ENCODE peak calls at places on chromosomes 16 and 17, in five cellular contexts. One of them, this sample, is unnamed.

GRCh38 chr17:76048711-76049110 is 21.6 kb upstream of the EVPL start:
- DNase-seq in H1: no peak
- DNase-seq in trophoblast cell: peak; percentile 30
- DNase-seq in IMR-90: peak; percentile 16
- DNase-seq in neuronal stem cell: no peak
- DNase-seq in this sample: peak; percentile 32

GRCh38 chr16:71360378-71360777 is 1.9 kb downstream of the CALB2 start:
- DNase-seq in neuronal stem cell: no peak
- DNase-seq in IMR-90: peak; percentile 94
- DNase-seq in trophoblast cell: peak; percentile 69
- DNase-seq in H1: no peak
- DNase-seq in this sample: peak; percentile 93

GRCh38 chr17:35080536-35080935 is 17.0 kb upstream of the RFFL start:
- DNase-seq in H1: no peak
- DNase-seq in neuronal stem cell: no peak
- DNase-seq in trophoblast cell: no peak
- DNase-seq in IMR-90: no peak
- DNase-seq in this sample: no peak

GRCh38 chr16:3413730-3414379 is 12.8 kb downstream of the ZNF174 start:
- DNase-seq in trophoblast cell: no peak
- DNase-seq in IMR-90: no peak
- DNase-seq in H1: no peak
- DNase-seq in neuronal stem cell: no peak
- DNase-seq in this sample: no peak

GRCh38 chr16:79334127-79334526 is 266.4 kb downstream of the MAF start:
- DNase-seq in H1: peak; percentile 82
- DNase-seq in neuronal stem cell: no peak
- DNase-seq in trophoblast cell: no peak
- DNase-seq in IMR-90: no peak
- DNase-seq in this sample: no peak

GRCh38 chr17:58317421-58318064 is 11.1 kb downstream of the TSPOAP1 start:
- DNase-seq in neuronal stem cell: no peak
- DNase-seq in trophoblast cell: peak; percentile 61
- DNase-seq in IMR-90: peak; percentile 75
- DNase-seq in H1: peak; percentile 62
- DNase-seq in this sample: peak; percentile 66

GRCh38 chr17:37066322-37066905 is 117.7 kb downstream of the AATF start:
- DNase-seq in IMR-90: no peak
- DNase-seq in H1: peak; percentile 61
- DNase-seq in neuronal stem cell: no peak
- DNase-seq in trophoblast cell: no peak
- DNase-seq in this sample: no peak

GRCh38 chr16:84950906-84951305 is 60.4 kb downstream of the ZDHHC7 start:
- DNase-seq in neuronal stem cell: no peak
- DNase-seq in IMR-90: no peak
- DNase-seq in trophoblast cell: no peak
- DNase-seq in H1: no peak
- DNase-seq in this sample: no peak

GRCh38 chr16:6125483-6126259 is 1028.1 kb upstream of the EEF2KMT start:
- DNase-seq in neuronal stem cell: no peak
- DNase-seq in H1: no peak
- DNase-seq in IMR-90: no peak
- DNase-seq in trophoblast cell: no peak
- DNase-seq in this sample: no peak

GRCh38 chr16:23914935-23915549 is 79.3 kb downstream of the PRKCB start:
- DNase-seq in IMR-90: no peak
- DNase-seq in H1: no peak
- DNase-seq in trophoblast cell: no peak
- DNase-seq in neuronal stem cell: no peak
- DNase-seq in this sample: no peak

GRCh38 chr16:56610017-56610608 is 1.7 kb downstream of the MT2A start:
- DNase-seq in H1: no peak
- DNase-seq in IMR-90: peak; percentile 97
- DNase-seq in neuronal stem cell: no peak
- DNase-seq in trophoblast cell: peak; percentile 45
- DNase-seq in this sample: peak; percentile 96

GRCh38 chr17:63516910-63517824 is 6.0 kb upstream of the KCNH6 start:
- DNase-seq in trophoblast cell: peak; percentile 76
- DNase-seq in IMR-90: peak; percentile 86
- DNase-seq in neuronal stem cell: no peak
- DNase-seq in H1: no peak
- DNase-seq in this sample: peak; percentile 62

GRCh38 chr16:11391576-11391975 is 46.3 kb downstream of the RMI2 start:
- DNase-seq in trophoblast cell: no peak
- DNase-seq in IMR-90: no peak
- DNase-seq in neuronal stem cell: no peak
- DNase-seq in H1: no peak
- DNase-seq in this sample: no peak
- H3K27ac ChIP-seq in trophoblast cell: no peak overlapping the region
- H3K27ac ChIP-seq in IMR-90: no peak overlapping the region
- H3K27ac ChIP-seq in neuronal stem cell: no peak overlapping the region
- H3K27ac ChIP-seq in H1: no peak overlapping the region
- H3K27ac ChIP-seq in this sample: no peak overlapping the region

GRCh38 chr17:21511368-21512195 is 135.4 kb downstream of the KCNJ12 start:
- DNase-seq in IMR-90: peak; percentile 75
- DNase-seq in H1: peak; percentile 85
- DNase-seq in trophoblast cell: peak; percentile 67
- DNase-seq in neuronal stem cell: peak; percentile 75
- DNase-seq in this sample: peak; percentile 77
- H3K4me3 ChIP-seq in IMR-90: peak overlapping the region; percentile 41
- H3K4me3 ChIP-seq in H1: peak overlapping the region; percentile 40
- H3K4me3 ChIP-seq in trophoblast cell: peak overlapping the region; percentile 59
- H3K4me3 ChIP-seq in neuronal stem cell: peak overlapping the region; percentile 74
- H3K4me3 ChIP-seq in this sample: peak overlapping the region; percentile 44

GRCh38 chr17:7241783-7242716 is at the start of gene GABARAP:
- DNase-seq in IMR-90: peak; percentile 90
- DNase-seq in neuronal stem cell: peak; percentile 95
- DNase-seq in H1: peak; percentile 97
- DNase-seq in trophoblast cell: peak; percentile 76
- DNase-seq in this sample: peak; percentile 95
- H3K14ac ChIP-seq in IMR-90: peak within 1 kb of the TSS; percentile 100
- H3K14ac ChIP-seq in neuronal stem cell: no peak within 1 kb of the TSS
- H3K14ac ChIP-seq in H1: no peak within 1 kb of the TSS
- H3K14ac ChIP-seq in trophoblast cell: peak within 1 kb of the TSS; percentile 99
- H3K14ac ChIP-seq in this sample: no peak within 1 kb of the TSS

GRCh38 chr16:980595-980854 is 1.0 kb upstream of the SOX8 start:
- DNase-seq in neuronal stem cell: no peak
- DNase-seq in IMR-90: no peak
- DNase-seq in trophoblast cell: no peak
- DNase-seq in H1: no peak
- DNase-seq in this sample: no peak

GRCh38 chr16:983044-984030 is 1.8 kb downstream of the SOX8 start:
- DNase-seq in H1: no peak
- DNase-seq in IMR-90: no peak
- DNase-seq in neuronal stem cell: no peak
- DNase-seq in trophoblast cell: no peak
- DNase-seq in this sample: no peak

GRCh38 chr16:979859-980594 is 1.5 kb upstream of the SOX8 start:
- DNase-seq in IMR-90: no peak
- DNase-seq in H1: peak; percentile 72
- DNase-seq in trophoblast cell: no peak
- DNase-seq in neuronal stem cell: no peak
- DNase-seq in this sample: no peak

GRCh38 chr16:982152-983043 is 828 bp downstream of the SOX8 start:
- DNase-seq in H1: peak; percentile 64
- DNase-seq in IMR-90: no peak
- DNase-seq in neuronal stem cell: no peak
- DNase-seq in trophoblast cell: no peak
- DNase-seq in this sample: no peak

DNA sequence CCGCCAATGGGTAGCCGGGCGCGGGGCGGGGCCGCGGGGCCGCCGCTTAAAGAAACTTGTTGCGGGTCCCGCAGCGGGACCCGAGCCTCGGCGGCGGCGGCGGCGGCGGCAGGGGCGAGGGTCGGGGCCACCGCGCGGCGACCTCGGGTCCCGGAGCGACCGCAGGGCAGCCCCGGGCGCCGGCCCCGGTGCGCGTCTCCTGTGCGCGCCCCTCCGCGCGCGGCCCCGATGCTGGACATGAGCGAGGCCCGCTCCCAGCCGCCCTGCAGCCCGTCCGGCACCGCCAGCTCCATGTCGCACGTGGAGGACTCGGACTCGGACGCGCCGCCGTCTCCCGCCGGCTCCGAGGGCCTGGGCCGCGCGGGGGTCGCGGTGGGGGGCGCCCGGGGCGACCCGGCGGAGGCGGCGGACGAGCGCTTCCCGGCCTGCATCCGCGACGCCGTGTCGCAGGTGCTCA is at the start of gene SOX8:
- DNase-seq in neuronal stem cell: no peak
- DNase-seq in trophoblast cell: no peak
- DNase-seq in H1: no peak
- DNase-seq in IMR-90: no peak
- DNase-seq in this sample: no peak
- H3K27ac ChIP-seq in neuronal stem cell: no peak within 1 kb of the TSS
- H3K27ac ChIP-seq in trophoblast cell: no peak within 1 kb of the TSS
- H3K27ac ChIP-seq in H1: no peak within 1 kb of the TSS
- H3K27ac ChIP-seq in IMR-90: no peak within 1 kb of the TSS
- H3K27ac ChIP-seq in this sample: no peak within 1 kb of the TSS

GRCh38 chr17:79797492-79798295 is 817 bp upstream of the CBX8 start:
- DNase-seq in IMR-90: no peak
- DNase-seq in H1: peak; percentile 65
- DNase-seq in trophoblast cell: no peak
- DNase-seq in neuronal stem cell: no peak
- DNase-seq in this sample: no peak

GRCh38 chr17:79799174-79799537 is 2.3 kb upstream of the CBX8 start:
- DNase-seq in H1: no peak
- DNase-seq in IMR-90: no peak
- DNase-seq in neuronal stem cell: no peak
- DNase-seq in trophoblast cell: no peak
- DNase-seq in this sample: no peak

GRCh38 chr17:79796570-79797491 is at the start of gene CBX8:
- DNase-seq in IMR-90: peak; percentile 99
- DNase-seq in neuronal stem cell: peak; percentile 100
- DNase-seq in H1: peak; percentile 100
- DNase-seq in trophoblast cell: peak; percentile 99
- DNase-seq in this sample: peak; percentile 99

GRCh38 chr17:79799538-79800324 is 2.9 kb upstream of the CBX8 start:
- DNase-seq in neuronal stem cell: no peak
- DNase-seq in H1: peak; percentile 63
- DNase-seq in trophoblast cell: no peak
- DNase-seq in IMR-90: no peak
- DNase-seq in this sample: no peak

DNA sequence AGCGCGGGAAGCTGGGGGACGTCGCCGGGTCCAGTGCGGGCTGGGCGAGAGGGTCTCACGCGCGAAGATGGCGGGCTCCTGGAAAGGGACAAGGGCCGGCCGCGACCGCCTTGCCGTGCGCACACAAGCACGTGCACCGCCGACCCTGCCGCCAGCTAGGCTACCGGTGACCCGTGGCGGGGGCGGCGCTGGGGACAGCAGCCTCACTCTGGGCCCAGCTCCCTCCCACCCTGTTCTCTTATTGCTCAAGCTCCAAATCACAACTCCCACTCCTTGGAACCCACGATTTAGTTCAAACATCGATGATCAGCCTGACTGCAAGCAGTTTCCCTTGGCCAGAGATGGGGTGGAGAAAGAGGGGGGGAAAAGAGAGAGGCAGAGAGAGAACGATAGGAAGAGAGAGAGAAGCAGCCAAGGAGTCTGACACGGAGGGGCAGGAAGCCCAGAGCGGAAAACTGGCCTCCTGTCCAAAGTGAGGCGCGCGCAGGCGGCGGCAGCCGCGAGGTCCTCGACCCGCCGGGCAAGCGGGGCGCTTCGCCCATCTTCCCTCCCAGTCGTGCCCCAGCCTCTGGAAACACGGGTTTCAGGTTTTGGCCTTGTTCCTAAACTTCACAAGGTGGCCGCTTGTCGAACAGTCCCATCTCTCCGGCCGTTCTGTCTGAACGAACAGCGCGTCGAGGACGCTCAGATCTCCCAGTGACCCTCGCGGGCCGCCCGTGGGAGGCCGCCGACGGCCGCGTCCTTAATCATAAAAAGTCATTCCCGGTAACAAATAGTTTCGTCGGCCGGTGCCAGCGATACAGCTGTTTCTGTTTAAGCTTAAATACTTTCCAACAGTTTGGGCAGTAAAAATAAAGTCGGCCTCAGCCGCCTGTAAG is 1.7 kb upstream of the CBX8 start:
- DNase-seq in H1: peak; percentile 66
- DNase-seq in IMR-90: no peak
- DNase-seq in neuronal stem cell: no peak
- DNase-seq in trophoblast cell: no peak
- DNase-seq in this sample: no peak
- H3K4me3 ChIP-seq in H1: peak overlapping the region; percentile 28
- H3K4me3 ChIP-seq in IMR-90: no peak overlapping the region
- H3K4me3 ChIP-seq in neuronal stem cell: peak overlapping the region; percentile 52
- H3K4me3 ChIP-seq in trophoblast cell: no peak overlapping the region
- H3K4me3 ChIP-seq in this sample: peak overlapping the region; percentile 11

GRCh38 chr17:66431910-66432309 is 129.5 kb downstream of the PRKCA start:
- DNase-seq in trophoblast cell: no peak
- DNase-seq in neuronal stem cell: no peak
- DNase-seq in H1: no peak
- DNase-seq in IMR-90: peak; percentile 92
- DNase-seq in this sample: peak; percentile 69

GRCh38 chr17:66431080-66431795 is 128.8 kb downstream of the PRKCA start:
- DNase-seq in trophoblast cell: no peak
- DNase-seq in IMR-90: peak; percentile 41
- DNase-seq in neuronal stem cell: no peak
- DNase-seq in H1: no peak
- DNase-seq in this sample: peak; percentile 21

GRCh38 chr17:66432558-66432957 is 130.1 kb downstream of the PRKCA start:
- DNase-seq in trophoblast cell: no peak
- DNase-seq in H1: no peak
- DNase-seq in neuronal stem cell: no peak
- DNase-seq in IMR-90: no peak
- DNase-seq in this sample: no peak

GRCh38 chr17:66427134-66427533 is 124.7 kb downstream of the PRKCA start:
- DNase-seq in neuronal stem cell: no peak
- DNase-seq in H1: no peak
- DNase-seq in trophoblast cell: no peak
- DNase-seq in IMR-90: no peak
- DNase-seq in this sample: no peak

DNA sequence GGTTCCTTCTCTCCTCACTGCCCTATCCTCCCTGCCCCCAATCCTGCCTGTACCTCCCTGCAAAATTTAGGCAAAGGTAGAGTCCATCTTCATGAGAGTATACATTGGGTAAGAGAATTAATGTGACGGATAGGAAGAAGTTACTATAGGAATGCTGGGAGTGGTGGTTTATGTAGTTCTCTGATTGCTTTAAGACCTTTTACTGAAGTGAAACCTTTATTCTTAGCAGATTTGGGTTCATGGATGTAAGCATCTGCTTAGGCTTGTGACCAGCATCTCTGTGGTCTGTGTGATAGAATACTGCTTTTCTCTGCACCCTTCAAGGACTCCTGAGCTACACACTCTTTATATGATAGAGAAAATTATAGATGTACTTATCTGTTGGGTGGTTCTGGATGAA is 127.3 kb downstream of the PRKCA start:
- DNase-seq in neuronal stem cell: no peak
- DNase-seq in trophoblast cell: no peak
- DNase-seq in IMR-90: no peak
- DNase-seq in H1: no peak
- DNase-seq in this sample: no peak
- H3K14ac ChIP-seq in neuronal stem cell: no peak overlapping the region
- H3K14ac ChIP-seq in trophoblast cell: no peak overlapping the region
- H3K14ac ChIP-seq in IMR-90: no peak overlapping the region
- H3K14ac ChIP-seq in H1: no peak overlapping the region
- H3K14ac ChIP-seq in this sample: no peak overlapping the region

GRCh38 chr17:78898075-78898836 is 4.7 kb downstream of the CEP295NL start:
- DNase-seq in trophoblast cell: peak; percentile 94
- DNase-seq in neuronal stem cell: no peak
- DNase-seq in IMR-90: no peak
- DNase-seq in H1: no peak
- DNase-seq in this sample: no peak
- H3K27ac ChIP-seq in trophoblast cell: no peak overlapping the region
- H3K27ac ChIP-seq in neuronal stem cell: no peak overlapping the region
- H3K27ac ChIP-seq in IMR-90: no peak overlapping the region
- H3K27ac ChIP-seq in H1: no peak overlapping the region
- H3K27ac ChIP-seq in this sample: no peak overlapping the region

This sample was measured in mesenchymal stem cell.